ENCODE peak calls at places on chromosomes 4 and X, in eight cellular contexts. L is body of pancreas, H is WTC11, P is mammary epithelial cell, J is transverse colon, Z is BJ, G is neural progenitor cell, S is vagina. Y is an unnamed sample.

GRCh38 chr4:153931804-153932203 is 142.9 kb upstream of the SFRP2 start:
- DNase-seq in L (no peak), H (no peak), P (no peak), J (no peak), Z (peak), G (no peak), S (no peak), Y (no peak)

GRCh38 chr4:182671231-182671630 is 246.0 kb downstream of the DCTD start:
- DNase-seq in L (no peak), H (no peak), P (no peak), J (no peak), Z (no peak), G (no peak), S (no peak), Y (no peak)

GRCh38 chrX:47540754-47541538 is 20.1 kb upstream of the ARAF start:
- DNase-seq in L (peak), H (peak), P (peak), J (peak), Z (peak), G (peak), S (no peak), Y (peak)

GRCh38 chr4:101127176-101127790 is 220.0 kb downstream of the PPP3CA start:
- DNase-seq in L (no peak), H (no peak), P (no peak), J (no peak), Z (no peak), G (no peak), S (no peak), Y (no peak)

GRCh38 chrX:24647257-24648058 is at the start of gene PCYT1B:
- DNase-seq in L (peak), H (peak), P (peak), J (peak), Z (peak), G (peak), S (no peak), Y (peak)

GRCh38 chr4:25123236-25123635 is 37.0 kb downstream of the SEPSECS start:
- DNase-seq in L (no peak), H (no peak), P (no peak), J (no peak), Z (no peak), G (no peak), S (no peak), Y (no peak)

GRCh38 chr4:5749568-5749967 is 38.6 kb downstream of the EVC start:
- DNase-seq in L (no peak), H (no peak), P (no peak), J (no peak), Z (no peak), G (no peak), S (no peak), Y (no peak)

GRCh38 chr4:30862176-30862575 is 142.0 kb downstream of the PCDH7 start:
- DNase-seq in L (no peak), H (no peak), P (no peak), J (no peak), Z (no peak), G (no peak), S (no peak), Y (no peak)

GRCh38 chr4:142236268-142236667 is 599.9 kb downstream of the IL15 start:
- DNase-seq in L (no peak), H (no peak), P (peak), J (no peak), Z (no peak), G (no peak), S (no peak), Y (no peak)

GRCh38 chr4:88110826-88111225 is 47.6 kb downstream of the ABCG2 start:
- DNase-seq in L (peak), H (no peak), P (peak), J (no peak), Z (no peak), G (no peak), S (no peak), Y (no peak)

GRCh38 chrX:151870603-151871002 is 42.1 kb upstream of the MAGEA4 start:
- DNase-seq in L (no peak), H (no peak), P (peak), J (no peak), Z (peak), G (no peak), S (no peak), Y (no peak)

GRCh38 chrX:124406294-124407013 is 60.1 kb downstream of the SH2D1A start:
- DNase-seq in L (peak), H (peak), P (peak), J (peak), Z (no peak), G (peak), S (no peak), Y (peak)

GRCh38 chr4:72319596-72319995 is 249.4 kb downstream of the ADAMTS3 start:
- DNase-seq in L (no peak), H (no peak), P (peak), J (no peak), Z (peak), G (no peak), S (no peak), Y (no peak)

GRCh38 chrX:42246814-42247213 is 323.5 kb upstream of the CASK start:
- DNase-seq in L (no peak), H (no peak), P (peak), J (no peak), Z (no peak), G (peak), S (no peak), Y (no peak)

GRCh38 chr4:147754037-147754445 is 22.2 kb downstream of the ARHGAP10 start:
- DNase-seq in L (no peak), H (no peak), P (peak), J (no peak), Z (no peak), G (peak), S (no peak), Y (no peak)

GRCh38 chr4:150425161-150425560 is 156.8 kb upstream of the MAB21L2 start:
- DNase-seq in L (no peak), H (no peak), P (no peak), J (no peak), Z (no peak), G (no peak), S (no peak), Y (no peak)

GRCh38 chrX:122625821-122626220 is 558.3 kb upstream of the GRIA3 start:
- DNase-seq in L (no peak), H (no peak), P (peak), J (no peak), Z (peak), G (no peak), S (no peak), Y (no peak)

GRCh38 chr4:125313497-125313896 is 1.3 kb upstream of the FAT4 start:
- DNase-seq in L (peak), H (peak), P (peak), J (no peak), Z (peak), G (peak), S (no peak), Y (peak)

GRCh38 chr4:8552581-8553205 is 27.5 kb upstream of the GPR78 start:
- DNase-seq in L (no peak), H (no peak), P (no peak), J (no peak), Z (no peak), G (no peak), S (no peak), Y (no peak)

GRCh38 chr4:132382243-132382642 is 766.9 kb upstream of the PCDH10 start:
- DNase-seq in L (no peak), H (no peak), P (no peak), J (no peak), Z (no peak), G (no peak), S (no peak), Y (no peak)

GRCh38 chr4:72895408-72895807 is 174.1 kb downstream of the COX18 start:
- DNase-seq in L (no peak), H (no peak), P (no peak), J (no peak), Z (no peak), G (peak), S (no peak), Y (no peak)

GRCh38 chr4:786861-787300 is 39.0 kb downstream of the CPLX1 start:
- DNase-seq in L (no peak), H (no peak), P (no peak), J (no peak), Z (no peak), G (no peak), S (no peak), Y (no peak)

GRCh38 chr4:153538408-153539057 is 72.4 kb downstream of the TMEM131L start:
- DNase-seq in L (peak), H (no peak), P (no peak), J (no peak), Z (no peak), G (no peak), S (no peak), Y (no peak)

GRCh38 chr4:153649572-153649991 is 34.5 kb upstream of the TLR2 start:
- DNase-seq in L (no peak), H (peak), P (peak), J (no peak), Z (no peak), G (peak), S (no peak), Y (no peak)

GRCh38 chrX:106467943-106468342 is 143.8 kb upstream of the RADX start:
- DNase-seq in L (no peak), H (no peak), P (no peak), J (no peak), Z (no peak), G (no peak), S (no peak), Y (no peak)

GRCh38 chrX:78116365-78116764 is 12.3 kb downstream of the PGK1 start:
- DNase-seq in L (no peak), H (no peak), P (no peak), J (no peak), Z (no peak), G (no peak), S (no peak), Y (no peak)

GRCh38 chrX:97524997-97525396 is 641.3 kb downstream of the RPA4 start:
- DNase-seq in L (no peak), H (no peak), P (no peak), J (no peak), Z (no peak), G (peak), S (no peak), Y (no peak)

GRCh38 chr4:1582227-1582626 is 101.9 kb downstream of the FAM53A start:
- DNase-seq in L (no peak), H (no peak), P (no peak), J (no peak), Z (no peak), G (no peak), S (no peak), Y (no peak)

GRCh38 chrX:68945603-68946228 is 116.9 kb downstream of the EFNB1 start:
- DNase-seq in L (no peak), H (peak), P (no peak), J (peak), Z (no peak), G (no peak), S (peak), Y (peak)

GRCh38 chr4:173529505-173530325 is at the start of gene HAND2:
- DNase-seq in L (peak), H (peak), P (no peak), J (peak), Z (peak), G (peak), S (no peak), Y (peak)

GRCh38 chr4:142396279-142396678 is 449.8 kb downstream of the INPP4B start:
- DNase-seq in L (no peak), H (no peak), P (peak), J (no peak), Z (no peak), G (no peak), S (no peak), Y (no peak)

GRCh38 chr4:53019485-53020382 is 157.6 kb downstream of the RASL11B start:
- DNase-seq in L (peak), H (no peak), P (peak), J (no peak), Z (peak), G (no peak), S (no peak), Y (no peak)

GRCh38 chrX:97504435-97504834 is 620.7 kb downstream of the RPA4 start:
- DNase-seq in L (no peak), H (no peak), P (no peak), J (no peak), Z (no peak), G (no peak), S (no peak), Y (no peak)

GRCh38 chrX:110167952-110168451 is 149.9 kb downstream of the AMMECR1 start:
- DNase-seq in L (no peak), H (peak), P (peak), J (peak), Z (no peak), G (peak), S (no peak), Y (peak)

GRCh38 chr4:76212851-76213414 is 691 bp downstream of the SCARB2 start:
- DNase-seq in L (no peak), H (no peak), P (peak), J (peak), Z (no peak), G (peak), S (no peak), Y (no peak)

GRCh38 chr4:76212301-76212700 is 1.3 kb downstream of the SCARB2 start:
- DNase-seq in L (no peak), H (no peak), P (no peak), J (no peak), Z (no peak), G (no peak), S (no peak), Y (no peak)

GRCh38 chr4:76213415-76214268 is at the start of gene SCARB2:
- DNase-seq in L (peak), H (peak), P (peak), J (peak), Z (peak), G (peak), S (no peak), Y (peak)

GRCh38 chr4:76210502-76210901 is 3.1 kb downstream of the SCARB2 start:
- DNase-seq in L (no peak), H (no peak), P (no peak), J (no peak), Z (no peak), G (no peak), S (no peak), Y (no peak)

GRCh38 chr4:76211769-76212168 is 1.9 kb downstream of the SCARB2 start:
- DNase-seq in L (no peak), H (no peak), P (no peak), J (no peak), Z (no peak), G (no peak), S (no peak), Y (no peak)
- TF ChIP-seq CTCF in L (no peak), H (no peak), P (no peak), J (no peak), Z (no peak), G (no peak), S (no peak), Y (no peak)

DNA sequence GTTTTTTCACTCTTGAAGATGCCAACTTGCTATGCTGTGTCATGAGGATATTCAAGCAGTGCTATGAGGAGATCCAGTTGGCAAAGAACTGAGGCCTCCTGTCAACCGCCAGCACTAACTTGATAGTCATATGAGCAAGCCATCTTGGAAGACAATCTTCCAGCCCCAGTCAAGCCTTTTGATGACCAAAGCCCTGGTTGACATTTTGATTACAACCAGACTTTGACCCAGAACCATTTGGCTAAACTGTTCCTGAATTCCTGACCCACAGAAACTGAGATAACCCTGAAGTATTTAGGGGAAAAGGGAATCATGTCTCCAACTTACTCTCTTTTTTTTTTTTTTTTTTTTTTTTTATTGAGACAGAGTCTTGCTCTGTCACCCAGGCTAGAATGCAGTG is 32.9 kb downstream of the UGDH start:
- DNase-seq in L (no peak), H (no peak), P (no peak), J (no peak), Z (no peak), G (no peak), S (no peak), Y (no peak)
- TF ChIP-seq CTCF in L (no peak), H (no peak), P (no peak), J (no peak), Z (no peak), G (no peak), S (no peak), Y (no peak)

GRCh38 chr4:116705466-116705865 is 379.9 kb downstream of the TRAM1L1 start:
- DNase-seq in L (no peak), H (no peak), P (no peak), J (no peak), Z (no peak), G (no peak), S (no peak), Y (no peak)

DNA sequence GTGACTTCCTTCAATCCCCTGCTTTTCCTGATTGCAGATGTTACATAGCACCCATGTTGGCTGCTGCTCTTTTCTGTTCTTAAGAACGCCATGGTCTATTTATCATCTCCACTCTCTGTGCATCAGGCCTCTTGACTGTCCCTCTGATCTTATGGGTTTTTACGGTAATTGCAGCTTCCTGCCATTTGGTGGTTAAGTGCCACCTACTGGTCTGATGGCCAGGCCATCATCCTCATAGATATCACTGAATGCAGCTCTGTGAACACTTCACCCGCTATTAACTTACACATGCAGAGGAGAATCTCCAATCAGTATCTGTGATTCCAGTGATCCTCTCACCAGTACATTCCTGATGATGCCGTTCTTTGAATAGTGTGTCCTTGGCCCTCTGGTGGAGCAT is 382.4 kb downstream of the TRAM1L1 start:
- DNase-seq in L (peak), H (no peak), P (no peak), J (no peak), Z (no peak), G (no peak), S (no peak), Y (no peak)
- TF ChIP-seq CTCF in L (peak), H (no peak), P (no peak), J (no peak), Z (no peak), G (peak), S (no peak), Y (no peak)

GRCh38 chrX:129875669-129876068 is 30.3 kb upstream of the UTP14A start:
- DNase-seq in L (peak), H (no peak), P (peak), J (no peak), Z (peak), G (no peak), S (no peak), Y (no peak)
- TF ChIP-seq CTCF in L (no peak), H (no peak), P (no peak), J (no peak), Z (peak), G (no peak), S (no peak), Y (no peak)

GRCh38 chr4:139315221-139315675 is 13.0 kb upstream of the NDUFC1 start:
- DNase-seq in L (no peak), H (no peak), P (no peak), J (no peak), Z (no peak), G (peak), S (no peak), Y (no peak)

GRCh38 chr4:139316733-139317132 is 14.5 kb upstream of the NDUFC1 start:
- DNase-seq in L (no peak), H (no peak), P (no peak), J (no peak), Z (no peak), G (no peak), S (no peak), Y (no peak)

GRCh38 chr4:139324620-139325019 is 22.3 kb upstream of the NDUFC1 start:
- DNase-seq in L (no peak), H (no peak), P (no peak), J (no peak), Z (no peak), G (no peak), S (no peak), Y (no peak)

GRCh38 chr4:139317635-139318034 is 15.4 kb upstream of the NDUFC1 start:
- DNase-seq in L (no peak), H (no peak), P (no peak), J (no peak), Z (no peak), G (no peak), S (no peak), Y (no peak)

DNA sequence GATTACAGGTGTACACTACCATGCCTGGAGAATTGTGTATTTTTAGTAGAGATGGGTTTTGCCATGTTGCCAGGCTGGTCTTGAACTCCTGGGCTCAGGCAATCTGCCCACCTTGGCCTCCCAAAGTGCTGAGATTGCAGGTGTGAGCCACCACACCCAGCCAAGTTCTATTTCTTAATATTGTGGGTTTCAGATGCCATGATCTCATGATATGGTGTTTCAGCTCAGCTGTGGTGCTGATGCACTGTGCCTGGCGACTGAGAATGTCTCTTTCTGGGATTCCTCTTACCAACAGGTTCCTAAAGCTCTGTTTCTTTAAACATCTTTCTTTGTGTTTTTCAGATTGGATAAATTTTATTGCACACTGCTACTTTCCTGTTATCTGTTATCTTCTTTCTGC is 17.3 kb upstream of the NDUFC1 start:
- DNase-seq in L (no peak), H (no peak), P (no peak), J (no peak), Z (no peak), G (no peak), S (no peak), Y (no peak)
- TF ChIP-seq CTCF in L (no peak), H (no peak), P (no peak), J (no peak), Z (no peak), G (no peak), S (no peak), Y (no peak)

DNA sequence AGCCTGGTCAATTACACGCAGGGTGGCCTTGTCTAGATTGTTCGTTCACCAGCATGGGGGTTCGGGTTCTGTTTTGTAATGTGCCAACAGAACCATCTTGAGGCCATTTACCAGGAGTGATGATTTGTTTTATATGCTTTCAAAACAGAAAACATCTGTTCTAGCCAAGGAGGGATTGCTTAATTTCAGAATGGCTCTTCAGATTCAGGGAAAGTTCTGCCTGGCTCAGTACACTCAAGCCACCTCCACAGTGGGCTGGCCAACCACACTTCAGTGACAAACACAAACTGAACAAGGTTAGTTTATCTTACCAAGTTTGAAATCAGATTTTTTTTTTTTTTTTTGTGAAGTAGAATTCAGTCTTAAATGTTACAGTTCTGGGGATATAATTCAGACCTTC is 23.2 kb downstream of the SMS start:
- DNase-seq in L (no peak), H (no peak), P (no peak), J (no peak), Z (no peak), G (no peak), S (no peak), Y (no peak)
- TF ChIP-seq CTCF in L (no peak), H (no peak), P (no peak), J (no peak), Z (no peak), G (no peak), S (no peak), Y (no peak)

GRCh38 chr4:103918214-103918613 is 198.4 kb upstream of the TACR3 start:
- DNase-seq in L (no peak), H (no peak), P (no peak), J (no peak), Z (no peak), G (no peak), S (no peak), Y (no peak)

DNA sequence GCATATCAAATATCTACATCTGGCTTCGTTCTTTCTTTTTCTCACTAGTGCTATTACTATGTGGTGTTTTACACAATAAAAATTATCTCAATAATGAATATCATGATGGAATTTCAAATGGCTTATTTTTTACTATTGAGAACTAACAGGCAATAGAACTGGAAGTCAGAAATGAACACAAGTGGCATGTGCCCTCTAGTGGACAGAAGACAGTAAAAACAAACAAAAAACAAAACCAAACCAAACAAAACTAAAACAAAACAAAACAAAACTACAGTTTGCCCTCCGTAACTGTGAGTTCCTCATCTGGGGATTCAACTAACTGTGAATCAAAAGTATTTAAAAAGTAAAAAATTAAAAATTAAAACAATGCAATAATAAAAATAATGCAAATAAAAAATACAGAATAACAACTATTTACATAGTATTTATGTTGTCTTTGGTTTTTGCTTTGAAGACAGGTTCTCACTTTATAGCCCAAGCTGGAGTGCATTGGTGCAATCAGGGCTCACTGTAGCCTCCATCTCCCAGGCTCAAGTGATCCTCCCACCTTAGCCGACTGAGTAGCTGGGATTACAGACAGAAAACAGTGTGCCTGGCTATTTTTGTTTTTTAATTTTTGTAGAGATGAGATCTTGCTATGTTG is 195.6 kb upstream of the TACR3 start:
- DNase-seq in L (no peak), H (no peak), P (peak), J (no peak), Z (no peak), G (peak), S (no peak), Y (no peak)
- TF ChIP-seq CTCF in L (peak), H (peak), P (peak), J (no peak), Z (peak), G (peak), S (no peak), Y (peak)